ENCODE peak calls at places on chromosome 17, in nine cellular contexts. One of them, this sample, is unnamed.

GRCh38 chr17:56699186-56699895 is 105.8 kb downstream of the NOG start:
- DNase-seq in AG10803: peak; percentile 98
- DNase-seq in cardiac muscle cell: peak; percentile 68
- DNase-seq in fibroblast of pulmonary artery: peak; percentile 80
- DNase-seq in OCI-LY7: no peak
- DNase-seq in progenitor cell of endocrine pancreas: no peak
- DNase-seq in thyroid gland: peak; percentile 79
- DNase-seq in fibroblast of mammary gland: peak; percentile 95
- DNase-seq in endothelial cell: peak; percentile 44
- DNase-seq in this sample: peak; percentile 9

GRCh38 chr17:73414171-73414955 is 102.6 kb upstream of the CDC42EP4 start:
- DNase-seq in AG10803: no peak
- DNase-seq in endothelial cell: no peak
- DNase-seq in fibroblast of mammary gland: no peak
- DNase-seq in OCI-LY7: no peak
- DNase-seq in progenitor cell of endocrine pancreas: no peak
- DNase-seq in thyroid gland: no peak
- DNase-seq in cardiac muscle cell: no peak
- DNase-seq in fibroblast of pulmonary artery: no peak
- DNase-seq in this sample: no peak

GRCh38 chr17:60393840-60394529 is 2.1 kb upstream of the USP32 start:
- DNase-seq in fibroblast of mammary gland: no peak
- DNase-seq in fibroblast of pulmonary artery: no peak
- DNase-seq in cardiac muscle cell: no peak
- DNase-seq in thyroid gland: no peak
- DNase-seq in AG10803: no peak
- DNase-seq in progenitor cell of endocrine pancreas: no peak
- DNase-seq in OCI-LY7: no peak
- DNase-seq in endothelial cell: no peak
- DNase-seq in this sample: no peak

GRCh38 chr17:64635647-64636305 is 26.3 kb downstream of the SMURF2 start:
- DNase-seq in progenitor cell of endocrine pancreas: no peak
- DNase-seq in cardiac muscle cell: no peak
- DNase-seq in AG10803: peak; percentile 98
- DNase-seq in endothelial cell: no peak
- DNase-seq in fibroblast of mammary gland: peak; percentile 88
- DNase-seq in thyroid gland: no peak
- DNase-seq in fibroblast of pulmonary artery: peak; percentile 82
- DNase-seq in OCI-LY7: no peak
- DNase-seq in this sample: no peak

GRCh38 chr17:19372866-19373505 is 5.3 kb upstream of the MAPK7 start:
- DNase-seq in thyroid gland: no peak
- DNase-seq in AG10803: no peak
- DNase-seq in fibroblast of pulmonary artery: no peak
- DNase-seq in OCI-LY7: no peak
- DNase-seq in fibroblast of mammary gland: no peak
- DNase-seq in endothelial cell: no peak
- DNase-seq in progenitor cell of endocrine pancreas: no peak
- DNase-seq in cardiac muscle cell: no peak
- DNase-seq in this sample: no peak

GRCh38 chr17:81026266-81027036 is 8.5 kb upstream of the BAIAP2 start:
- DNase-seq in AG10803: no peak
- DNase-seq in endothelial cell: no peak
- DNase-seq in fibroblast of pulmonary artery: no peak
- DNase-seq in progenitor cell of endocrine pancreas: no peak
- DNase-seq in fibroblast of mammary gland: no peak
- DNase-seq in cardiac muscle cell: no peak
- DNase-seq in OCI-LY7: no peak
- DNase-seq in thyroid gland: no peak
- DNase-seq in this sample: no peak

GRCh38 chr17:50668025-50668837 is 33.5 kb downstream of the ABCC3 start:
- DNase-seq in endothelial cell: no peak
- DNase-seq in OCI-LY7: no peak
- DNase-seq in fibroblast of mammary gland: peak; percentile 49
- DNase-seq in fibroblast of pulmonary artery: peak; percentile 56
- DNase-seq in progenitor cell of endocrine pancreas: no peak
- DNase-seq in thyroid gland: no peak
- DNase-seq in cardiac muscle cell: no peak
- DNase-seq in AG10803: peak; percentile 52
- DNase-seq in this sample: no peak

GRCh38 chr17:44210342-44211192 is 8.9 kb downstream of the UBTF start:
- DNase-seq in thyroid gland: peak; percentile 71
- DNase-seq in endothelial cell: peak; percentile 96
- DNase-seq in AG10803: peak; percentile 87
- DNase-seq in fibroblast of pulmonary artery: peak; percentile 87
- DNase-seq in fibroblast of mammary gland: peak; percentile 85
- DNase-seq in progenitor cell of endocrine pancreas: peak; percentile 77
- DNase-seq in OCI-LY7: peak; percentile 94
- DNase-seq in cardiac muscle cell: peak; percentile 88
- DNase-seq in this sample: peak; percentile 86

GRCh38 chr17:17075037-17075755 is 32.9 kb downstream of the MPRIP start:
- DNase-seq in AG10803: peak; percentile 75
- DNase-seq in OCI-LY7: no peak
- DNase-seq in fibroblast of mammary gland: peak; percentile 89
- DNase-seq in progenitor cell of endocrine pancreas: no peak
- DNase-seq in endothelial cell: no peak
- DNase-seq in fibroblast of pulmonary artery: peak; percentile 79
- DNase-seq in thyroid gland: no peak
- DNase-seq in cardiac muscle cell: peak; percentile 46
- DNase-seq in this sample: no peak

GRCh38 chr17:6578491-6578890 is 22.1 kb upstream of the PITPNM3 start:
- DNase-seq in fibroblast of mammary gland: no peak
- DNase-seq in fibroblast of pulmonary artery: no peak
- DNase-seq in progenitor cell of endocrine pancreas: no peak
- DNase-seq in endothelial cell: no peak
- DNase-seq in cardiac muscle cell: no peak
- DNase-seq in AG10803: no peak
- DNase-seq in OCI-LY7: no peak
- DNase-seq in thyroid gland: no peak
- DNase-seq in this sample: no peak

GRCh38 chr17:2931426-2931825 is 132.0 kb downstream of the OR1D5 start:
- DNase-seq in OCI-LY7: peak; percentile 80
- DNase-seq in AG10803: no peak
- DNase-seq in fibroblast of mammary gland: no peak
- DNase-seq in progenitor cell of endocrine pancreas: no peak
- DNase-seq in fibroblast of pulmonary artery: no peak
- DNase-seq in thyroid gland: no peak
- DNase-seq in cardiac muscle cell: no peak
- DNase-seq in endothelial cell: no peak
- DNase-seq in this sample: no peak

GRCh38 chr17:17269926-17270773 is 10.9 kb downstream of the COPS3 start:
- DNase-seq in thyroid gland: no peak
- DNase-seq in fibroblast of mammary gland: peak; percentile 13
- DNase-seq in fibroblast of pulmonary artery: no peak
- DNase-seq in OCI-LY7: peak; percentile 17
- DNase-seq in AG10803: no peak
- DNase-seq in progenitor cell of endocrine pancreas: no peak
- DNase-seq in cardiac muscle cell: no peak
- DNase-seq in endothelial cell: peak; percentile 37
- DNase-seq in this sample: peak; percentile 8

GRCh38 chr17:27754549-27754948 is 45.8 kb downstream of the NOS2 start:
- DNase-seq in endothelial cell: no peak
- DNase-seq in OCI-LY7: no peak
- DNase-seq in fibroblast of pulmonary artery: no peak
- DNase-seq in fibroblast of mammary gland: no peak
- DNase-seq in cardiac muscle cell: no peak
- DNase-seq in progenitor cell of endocrine pancreas: no peak
- DNase-seq in thyroid gland: no peak
- DNase-seq in AG10803: no peak
- DNase-seq in this sample: no peak

GRCh38 chr17:2965621-2966275 is 97.7 kb downstream of the OR1D5 start:
- DNase-seq in fibroblast of mammary gland: peak; percentile 72
- DNase-seq in thyroid gland: peak; percentile 84
- DNase-seq in AG10803: peak; percentile 26
- DNase-seq in endothelial cell: no peak
- DNase-seq in OCI-LY7: no peak
- DNase-seq in progenitor cell of endocrine pancreas: no peak
- DNase-seq in fibroblast of pulmonary artery: peak; percentile 53
- DNase-seq in cardiac muscle cell: peak; percentile 22
- DNase-seq in this sample: no peak

GRCh38 chr17:44346064-44346844 is 1.2 kb downstream of the GRN start:
- DNase-seq in fibroblast of pulmonary artery: no peak
- DNase-seq in cardiac muscle cell: no peak
- DNase-seq in endothelial cell: no peak
- DNase-seq in progenitor cell of endocrine pancreas: no peak
- DNase-seq in OCI-LY7: no peak
- DNase-seq in AG10803: no peak
- DNase-seq in thyroid gland: no peak
- DNase-seq in fibroblast of mammary gland: no peak
- DNase-seq in this sample: no peak

GRCh38 chr17:49556183-49556943 is 19.3 kb upstream of the NXPH3 start:
- DNase-seq in thyroid gland: peak; percentile 76
- DNase-seq in AG10803: peak; percentile 50
- DNase-seq in fibroblast of pulmonary artery: peak; percentile 68
- DNase-seq in progenitor cell of endocrine pancreas: peak; percentile 90
- DNase-seq in OCI-LY7: peak; percentile 82
- DNase-seq in endothelial cell: peak; percentile 94
- DNase-seq in cardiac muscle cell: peak; percentile 80
- DNase-seq in fibroblast of mammary gland: peak; percentile 57
- DNase-seq in this sample: peak; percentile 98

GRCh38 chr17:49553676-49554335 is 21.9 kb upstream of the NXPH3 start:
- DNase-seq in fibroblast of pulmonary artery: no peak
- DNase-seq in progenitor cell of endocrine pancreas: no peak
- DNase-seq in AG10803: no peak
- DNase-seq in cardiac muscle cell: no peak
- DNase-seq in fibroblast of mammary gland: no peak
- DNase-seq in endothelial cell: no peak
- DNase-seq in thyroid gland: no peak
- DNase-seq in OCI-LY7: no peak
- DNase-seq in this sample: no peak

GRCh38 chr17:49555495-49556018 is 20.1 kb upstream of the NXPH3 start:
- DNase-seq in endothelial cell: no peak
- DNase-seq in cardiac muscle cell: no peak
- DNase-seq in fibroblast of mammary gland: no peak
- DNase-seq in OCI-LY7: no peak
- DNase-seq in thyroid gland: peak; percentile 70
- DNase-seq in AG10803: no peak
- DNase-seq in progenitor cell of endocrine pancreas: no peak
- DNase-seq in fibroblast of pulmonary artery: no peak
- DNase-seq in this sample: no peak

GRCh38 chr17:49554694-49555494 is 20.8 kb upstream of the NXPH3 start:
- DNase-seq in endothelial cell: no peak
- DNase-seq in fibroblast of pulmonary artery: no peak
- DNase-seq in cardiac muscle cell: no peak
- DNase-seq in OCI-LY7: no peak
- DNase-seq in progenitor cell of endocrine pancreas: no peak
- DNase-seq in fibroblast of mammary gland: no peak
- DNase-seq in AG10803: no peak
- DNase-seq in thyroid gland: peak; percentile 90
- DNase-seq in this sample: no peak

GRCh38 chr17:49557204-49558024 is 18.3 kb upstream of the NXPH3 start:
- DNase-seq in fibroblast of mammary gland: peak; percentile 57
- DNase-seq in OCI-LY7: peak; percentile 65
- DNase-seq in endothelial cell: peak; percentile 61
- DNase-seq in thyroid gland: peak; percentile 33
- DNase-seq in AG10803: peak; percentile 31
- DNase-seq in fibroblast of pulmonary artery: peak; percentile 71
- DNase-seq in progenitor cell of endocrine pancreas: no peak
- DNase-seq in cardiac muscle cell: peak; percentile 86
- DNase-seq in this sample: peak; percentile 56
- TF ChIP-seq CTCF in fibroblast of mammary gland: peak; percentile 70
- TF ChIP-seq CTCF in OCI-LY7: peak; percentile 85
- TF ChIP-seq CTCF in endothelial cell: peak; percentile 48
- TF ChIP-seq CTCF in thyroid gland: no peak
- TF ChIP-seq CTCF in AG10803: peak; percentile 66
- TF ChIP-seq CTCF in fibroblast of pulmonary artery: peak; percentile 73
- TF ChIP-seq CTCF in progenitor cell of endocrine pancreas: peak; percentile 69
- TF ChIP-seq CTCF in cardiac muscle cell: peak; percentile 73
- TF ChIP-seq CTCF in this sample: peak; percentile 65

GRCh38 chr17:65797809-65798208 is 236.4 kb upstream of the AXIN2 start:
- DNase-seq in progenitor cell of endocrine pancreas: no peak
- DNase-seq in fibroblast of mammary gland: peak; percentile 20
- DNase-seq in thyroid gland: peak; percentile 5
- DNase-seq in cardiac muscle cell: peak; percentile 19
- DNase-seq in fibroblast of pulmonary artery: no peak
- DNase-seq in AG10803: no peak
- DNase-seq in OCI-LY7: peak; percentile 16
- DNase-seq in endothelial cell: peak; percentile 30
- DNase-seq in this sample: no peak
- TF ChIP-seq CTCF in progenitor cell of endocrine pancreas: peak; percentile 17
- TF ChIP-seq CTCF in fibroblast of mammary gland: peak; percentile 46
- TF ChIP-seq CTCF in thyroid gland: no peak
- TF ChIP-seq CTCF in cardiac muscle cell: peak; percentile 51
- TF ChIP-seq CTCF in fibroblast of pulmonary artery: peak; percentile 38
- TF ChIP-seq CTCF in AG10803: no peak
- TF ChIP-seq CTCF in OCI-LY7: peak; percentile 70
- TF ChIP-seq CTCF in endothelial cell: peak; percentile 61
- TF ChIP-seq CTCF in this sample: peak; percentile 42

DNA sequence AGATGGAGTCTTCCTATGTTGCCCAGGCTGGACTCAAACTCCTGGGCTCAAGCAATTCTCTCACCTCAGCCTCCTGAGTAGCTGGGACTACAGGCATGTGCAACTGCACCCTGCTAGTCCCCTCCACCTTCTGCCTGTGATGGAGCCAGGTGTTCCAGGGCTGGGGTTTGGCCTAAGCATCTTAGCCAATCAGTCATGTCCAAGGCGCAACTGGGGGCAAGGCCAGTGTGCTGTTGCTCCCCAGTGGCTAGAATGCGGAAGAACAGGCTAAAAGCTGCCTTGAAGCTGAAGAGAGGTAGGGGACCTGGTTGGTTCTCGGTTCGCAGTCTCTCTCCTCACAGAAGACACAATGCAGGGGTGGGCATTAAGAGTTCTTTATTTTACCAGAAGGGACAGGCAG is 18.6 kb downstream of the FLOT2 start:
- DNase-seq in thyroid gland: peak; percentile 9
- DNase-seq in fibroblast of mammary gland: peak; percentile 33
- DNase-seq in progenitor cell of endocrine pancreas: no peak
- DNase-seq in cardiac muscle cell: peak; percentile 66
- DNase-seq in endothelial cell: peak; percentile 41
- DNase-seq in OCI-LY7: peak; percentile 68
- DNase-seq in AG10803: peak; percentile 32
- DNase-seq in fibroblast of pulmonary artery: peak; percentile 58
- DNase-seq in this sample: no peak
- TF ChIP-seq CTCF in thyroid gland: no peak
- TF ChIP-seq CTCF in fibroblast of mammary gland: peak; percentile 45
- TF ChIP-seq CTCF in progenitor cell of endocrine pancreas: peak; percentile 58
- TF ChIP-seq CTCF in cardiac muscle cell: peak; percentile 47
- TF ChIP-seq CTCF in endothelial cell: peak; percentile 21
- TF ChIP-seq CTCF in OCI-LY7: peak; percentile 66
- TF ChIP-seq CTCF in AG10803: peak; percentile 46
- TF ChIP-seq CTCF in fibroblast of pulmonary artery: peak; percentile 51
- TF ChIP-seq CTCF in this sample: peak; percentile 57

DNA sequence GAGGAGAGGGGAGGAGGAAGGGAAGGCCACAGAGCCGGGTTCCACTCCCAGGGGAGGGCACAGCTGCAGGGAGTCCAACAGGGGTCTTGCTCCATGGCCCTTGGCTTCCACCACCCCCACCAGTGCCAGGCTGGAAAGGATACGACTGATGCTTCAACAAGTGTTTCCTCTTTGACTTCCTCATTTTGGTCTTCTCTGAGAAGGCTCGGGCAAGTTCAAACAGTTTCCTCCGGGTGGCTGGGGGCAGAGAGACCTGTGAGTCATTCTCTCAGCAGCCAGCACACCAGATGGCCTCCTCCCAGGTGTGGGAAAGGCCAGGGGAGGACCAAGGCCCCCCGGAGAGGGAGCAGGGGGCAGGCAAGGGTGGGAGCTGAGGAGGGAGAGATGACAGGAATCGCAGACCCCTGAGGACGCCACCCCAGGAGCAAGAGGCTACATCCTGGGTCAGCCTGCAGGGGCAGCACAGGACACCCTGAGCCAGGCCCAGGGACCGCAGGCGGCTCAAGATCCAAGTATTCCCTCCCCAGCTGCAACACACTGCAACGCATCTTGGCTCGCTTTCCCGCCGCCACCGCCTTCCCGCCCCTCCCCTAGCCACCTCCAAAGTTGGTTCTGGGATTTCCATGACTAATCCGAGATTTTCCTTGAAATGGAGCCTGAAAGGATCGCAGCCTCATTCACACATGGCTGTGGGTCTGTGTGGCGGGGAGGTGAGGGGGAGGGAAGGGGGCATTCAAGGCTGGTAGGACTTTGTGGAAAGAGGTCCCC is 18.3 kb upstream of the MRPS23 start:
- DNase-seq in OCI-LY7: peak; percentile 85
- DNase-seq in endothelial cell: no peak
- DNase-seq in fibroblast of mammary gland: peak; percentile 95
- DNase-seq in thyroid gland: peak; percentile 28
- DNase-seq in AG10803: peak; percentile 93
- DNase-seq in progenitor cell of endocrine pancreas: no peak
- DNase-seq in cardiac muscle cell: no peak
- DNase-seq in fibroblast of pulmonary artery: peak; percentile 85
- DNase-seq in this sample: no peak
- TF ChIP-seq CTCF in OCI-LY7: peak; percentile 50
- TF ChIP-seq CTCF in endothelial cell: no peak
- TF ChIP-seq CTCF in fibroblast of mammary gland: peak; percentile 44
- TF ChIP-seq CTCF in thyroid gland: no peak
- TF ChIP-seq CTCF in AG10803: peak; percentile 68
- TF ChIP-seq CTCF in progenitor cell of endocrine pancreas: peak; percentile 31
- TF ChIP-seq CTCF in cardiac muscle cell: peak; percentile 55
- TF ChIP-seq CTCF in fibroblast of pulmonary artery: peak; percentile 53
- TF ChIP-seq CTCF in this sample: peak; percentile 49